ENCODE peak calls at places on chromosome 1, in six cellular contexts. Y, I, U, D, K and V are unnamed samples.

GRCh38 chr1:46606255-46606965 is 2.3 kb upstream of the MKNK1 start:
- DNase-seq in Y (no peak), I (no peak), U (no peak), D (peak; percentile 71), K (peak; percentile 80), V (no peak)

GRCh38 chr1:180096584-180097318 is 57.9 kb upstream of the QSOX1 start:
- DNase-seq in Y (no peak), I (no peak), U (no peak), D (no peak), K (no peak), V (no peak)

GRCh38 chr1:243313635-243314536 is 58.0 kb downstream of the SDCCAG8 start:
- DNase-seq in Y (no peak), I (no peak), U (no peak), D (no peak), K (no peak), V (no peak)

GRCh38 chr1:1204998-1205768 is 1.2 kb downstream of the TNFRSF18 start:
- DNase-seq in Y (no peak), I (no peak), U (no peak), D (no peak), K (no peak), V (no peak)

GRCh38 chr1:105636052-105636451 is 1420.4 kb upstream of the PRMT6 start:
- DNase-seq in Y (no peak), I (no peak), U (no peak), D (no peak), K (no peak), V (no peak)

GRCh38 chr1:44500181-44501021 is 95.3 kb downstream of the RNF220 start:
- DNase-seq in Y (peak; percentile 42), I (no peak), U (peak; percentile 91), D (peak; percentile 57), K (no peak), V (no peak)

GRCh38 chr1:208230668-208231529 is 13.3 kb downstream of the PLXNA2 start:
- DNase-seq in Y (no peak), I (no peak), U (no peak), D (peak; percentile 30), K (no peak), V (no peak)

GRCh38 chr1:59477286-59477685 is 180.4 kb downstream of the FGGY start:
- DNase-seq in Y (no peak), I (no peak), U (no peak), D (no peak), K (no peak), V (peak; percentile 2)

GRCh38 chr1:25120286-25120685 is 112.0 kb downstream of the SYF2 start:
- DNase-seq in Y (no peak), I (no peak), U (no peak), D (no peak), K (no peak), V (no peak)

GRCh38 chr1:22317231-22317919 is 134.3 kb upstream of the ZBTB40 start:
- DNase-seq in Y (peak; percentile 50), I (no peak), U (no peak), D (no peak), K (no peak), V (no peak)

GRCh38 chr1:236038034-236038433 is 26.9 kb downstream of the NID1 start:
- DNase-seq in Y (no peak), I (no peak), U (no peak), D (no peak), K (no peak), V (no peak)

GRCh38 chr1:182163821-182164223 is 102.3 kb upstream of the ZNF648 start:
- DNase-seq in Y (no peak), I (no peak), U (no peak), D (no peak), K (no peak), V (no peak)

GRCh38 chr1:197319631-197320030 is 51.6 kb downstream of the CRB1 start:
- DNase-seq in Y (no peak), I (peak; percentile 40), U (no peak), D (peak; percentile 32), K (peak; percentile 81), V (no peak)

GRCh38 chr1:30320581-30320890 is 402.8 kb downstream of the MATN1 start:
- DNase-seq in Y (no peak), I (no peak), U (no peak), D (no peak), K (no peak), V (no peak)

GRCh38 chr1:159172599-159173291 is 1.3 kb downstream of the CADM3 start:
- DNase-seq in Y (no peak), I (no peak), U (no peak), D (no peak), K (no peak), V (no peak)

GRCh38 chr1:178933709-178934573 is 63.1 kb upstream of the ANGPTL1 start:
- DNase-seq in Y (no peak), I (no peak), U (no peak), D (no peak), K (no peak), V (no peak)

GRCh38 chr1:205811660-205812059 is 1.3 kb downstream of the SLC41A1 start:
- DNase-seq in Y (peak; percentile 45), I (no peak), U (no peak), D (peak; percentile 61), K (no peak), V (no peak)

GRCh38 chr1:149844096-149844495 is 55.3 kb upstream of the BOLA1 start:
- DNase-seq in Y (peak; percentile 20), I (no peak), U (peak; percentile 34), D (no peak), K (no peak), V (no peak)

GRCh38 chr1:41868241-41868953 is 50.3 kb downstream of the HIVEP3 start:
- DNase-seq in Y (no peak), I (peak; percentile 31), U (no peak), D (no peak), K (no peak), V (peak; percentile 28)

GRCh38 chr1:217892750-217893149 is 261.6 kb downstream of the SPATA17 start:
- DNase-seq in Y (no peak), I (no peak), U (no peak), D (no peak), K (no peak), V (no peak)

GRCh38 chr1:205704891-205705290 is 24.6 kb upstream of the SLC45A3 start:
- DNase-seq in Y (no peak), I (no peak), U (no peak), D (no peak), K (no peak), V (no peak)